ENCODE peak calls at places on chromosomes 16 and 17, in nine cellular contexts. One of them, this sample, is unnamed. For H3K36me3, the result is how much of the 10 kb centered on the place peaks cover.

GRCh38 chr17:39675390-39676082 is 7.3 kb downstream of the PNMT start:
- DNase-seq in neural progenitor cell: no peak
- DNase-seq in mammary epithelial cell: no peak
- DNase-seq in OCI-LY7: no peak
- DNase-seq in mesenchymal stem cell: no peak
- DNase-seq in IMR-90: no peak
- DNase-seq in keratinocyte: no peak
- DNase-seq in GM23338: no peak
- DNase-seq in neuronal stem cell: no peak
- DNase-seq in this sample: peak

GRCh38 chr16:20901068-20901440 is 483 bp downstream of the LYRM1 start:
- DNase-seq in neural progenitor cell: no peak
- DNase-seq in mammary epithelial cell: no peak
- DNase-seq in OCI-LY7: no peak
- DNase-seq in mesenchymal stem cell: no peak
- DNase-seq in IMR-90: no peak
- DNase-seq in keratinocyte: no peak
- DNase-seq in GM23338: peak
- DNase-seq in neuronal stem cell: no peak
- DNase-seq in this sample: no peak

GRCh38 chr16:89268987-89269735 is 51.7 kb downstream of the ZNF778 start:
- DNase-seq in neural progenitor cell: no peak
- DNase-seq in mammary epithelial cell: no peak
- DNase-seq in OCI-LY7: no peak
- DNase-seq in mesenchymal stem cell: peak
- DNase-seq in IMR-90: peak
- DNase-seq in keratinocyte: no peak
- DNase-seq in GM23338: no peak
- DNase-seq in neuronal stem cell: no peak
- DNase-seq in this sample: no peak

GRCh38 chr17:40062347-40063033 is at the start of gene THRA:
- DNase-seq in neural progenitor cell: peak
- DNase-seq in mammary epithelial cell: no peak
- DNase-seq in OCI-LY7: peak
- DNase-seq in mesenchymal stem cell: peak
- DNase-seq in IMR-90: peak
- DNase-seq in keratinocyte: no peak
- DNase-seq in GM23338: peak
- DNase-seq in neuronal stem cell: no peak
- DNase-seq in this sample: peak

GRCh38 chr17:30291571-30292489 is at the start of gene BLMH:
- DNase-seq in neural progenitor cell: peak
- DNase-seq in mammary epithelial cell: peak
- DNase-seq in OCI-LY7: peak
- DNase-seq in mesenchymal stem cell: peak
- DNase-seq in IMR-90: peak
- DNase-seq in keratinocyte: no peak
- DNase-seq in GM23338: peak
- DNase-seq in neuronal stem cell: peak
- DNase-seq in this sample: peak

GRCh38 chr17:4448197-4448980 is 14.6 kb downstream of the SPNS3 start:
- DNase-seq in neural progenitor cell: no peak
- DNase-seq in mammary epithelial cell: peak
- DNase-seq in OCI-LY7: no peak
- DNase-seq in mesenchymal stem cell: no peak
- DNase-seq in IMR-90: no peak
- DNase-seq in keratinocyte: no peak
- DNase-seq in GM23338: no peak
- DNase-seq in neuronal stem cell: no peak
- DNase-seq in this sample: no peak

GRCh38 chr16:57563487-57563750 is 21.0 kb downstream of the ADGRG5 start:
- DNase-seq in neural progenitor cell: no peak
- DNase-seq in mammary epithelial cell: no peak
- DNase-seq in OCI-LY7: no peak
- DNase-seq in mesenchymal stem cell: no peak
- DNase-seq in IMR-90: no peak
- DNase-seq in keratinocyte: no peak
- DNase-seq in GM23338: no peak
- DNase-seq in neuronal stem cell: no peak
- DNase-seq in this sample: no peak

GRCh38 chr17:31371511-31372097 is 19.9 kb upstream of the RAB11FIP4 start:
- DNase-seq in neural progenitor cell: no peak
- DNase-seq in mammary epithelial cell: no peak
- DNase-seq in OCI-LY7: no peak
- DNase-seq in mesenchymal stem cell: peak
- DNase-seq in IMR-90: peak
- DNase-seq in keratinocyte: no peak
- DNase-seq in GM23338: no peak
- DNase-seq in neuronal stem cell: no peak
- DNase-seq in this sample: no peak

GRCh38 chr17:50637829-50638571 is 3.3 kb downstream of the ABCC3 start:
- DNase-seq in neural progenitor cell: no peak
- DNase-seq in mammary epithelial cell: no peak
- DNase-seq in OCI-LY7: no peak
- DNase-seq in mesenchymal stem cell: no peak
- DNase-seq in IMR-90: no peak
- DNase-seq in keratinocyte: no peak
- DNase-seq in GM23338: no peak
- DNase-seq in neuronal stem cell: no peak
- DNase-seq in this sample: peak

GRCh38 chr17:50559674-50560184 is 786 bp upstream of the CACNA1G start:
- DNase-seq in neural progenitor cell: peak
- DNase-seq in mammary epithelial cell: peak
- DNase-seq in OCI-LY7: no peak
- DNase-seq in mesenchymal stem cell: peak
- DNase-seq in IMR-90: peak
- DNase-seq in keratinocyte: no peak
- DNase-seq in GM23338: peak
- DNase-seq in neuronal stem cell: no peak
- DNase-seq in this sample: no peak

GRCh38 chr16:57624044-57624688 is 4.3 kb upstream of the ADGRG1 start:
- DNase-seq in neural progenitor cell: no peak
- DNase-seq in mammary epithelial cell: peak
- DNase-seq in OCI-LY7: no peak
- DNase-seq in mesenchymal stem cell: no peak
- DNase-seq in IMR-90: peak
- DNase-seq in keratinocyte: no peak
- DNase-seq in GM23338: no peak
- DNase-seq in neuronal stem cell: no peak
- DNase-seq in this sample: no peak

GRCh38 chr16:2969545-2970521 is 685 bp downstream of the PAQR4 start:
- DNase-seq in neural progenitor cell: peak
- DNase-seq in mammary epithelial cell: peak
- DNase-seq in OCI-LY7: peak
- DNase-seq in mesenchymal stem cell: peak
- DNase-seq in IMR-90: peak
- DNase-seq in keratinocyte: no peak
- DNase-seq in GM23338: peak
- DNase-seq in neuronal stem cell: peak
- DNase-seq in this sample: peak

GRCh38 chr16:50960517-50961202 is 190.4 kb downstream of the SALL1 start:
- DNase-seq in neural progenitor cell: peak
- DNase-seq in mammary epithelial cell: no peak
- DNase-seq in OCI-LY7: no peak
- DNase-seq in mesenchymal stem cell: no peak
- DNase-seq in IMR-90: no peak
- DNase-seq in keratinocyte: no peak
- DNase-seq in GM23338: peak
- DNase-seq in neuronal stem cell: no peak
- DNase-seq in this sample: no peak

GRCh38 chr17:66467766-66468165 is 165.4 kb downstream of the PRKCA start:
- DNase-seq in neural progenitor cell: no peak
- DNase-seq in mammary epithelial cell: no peak
- DNase-seq in OCI-LY7: no peak
- DNase-seq in mesenchymal stem cell: peak
- DNase-seq in IMR-90: peak
- DNase-seq in keratinocyte: no peak
- DNase-seq in GM23338: no peak
- DNase-seq in neuronal stem cell: no peak
- DNase-seq in this sample: no peak

GRCh38 chr17:17227608-17228520 is 9.1 kb downstream of the FLCN start:
- DNase-seq in neural progenitor cell: no peak
- DNase-seq in mammary epithelial cell: no peak
- DNase-seq in OCI-LY7: no peak
- DNase-seq in mesenchymal stem cell: no peak
- DNase-seq in IMR-90: no peak
- DNase-seq in keratinocyte: no peak
- DNase-seq in GM23338: no peak
- DNase-seq in neuronal stem cell: no peak
- DNase-seq in this sample: no peak

GRCh38 chr17:48539177-48539576 is 5.7 kb downstream of the HOXB2 start:
- DNase-seq in neural progenitor cell: no peak
- DNase-seq in mammary epithelial cell: peak
- DNase-seq in OCI-LY7: no peak
- DNase-seq in mesenchymal stem cell: peak
- DNase-seq in IMR-90: peak
- DNase-seq in keratinocyte: no peak
- DNase-seq in GM23338: no peak
- DNase-seq in neuronal stem cell: no peak
- DNase-seq in this sample: no peak

GRCh38 chr17:72602517-72603345 is 481.9 kb downstream of the SOX9 start:
- DNase-seq in neural progenitor cell: peak
- DNase-seq in mammary epithelial cell: peak
- DNase-seq in OCI-LY7: peak
- DNase-seq in mesenchymal stem cell: no peak
- DNase-seq in IMR-90: peak
- DNase-seq in keratinocyte: no peak
- DNase-seq in GM23338: peak
- DNase-seq in neuronal stem cell: peak
- DNase-seq in this sample: peak

GRCh38 chr16:24986512-24987303 is 28.5 kb downstream of the ARHGAP17 start:
- DNase-seq in neural progenitor cell: no peak
- DNase-seq in mammary epithelial cell: no peak
- DNase-seq in OCI-LY7: no peak
- DNase-seq in mesenchymal stem cell: peak
- DNase-seq in IMR-90: peak
- DNase-seq in keratinocyte: no peak
- DNase-seq in GM23338: no peak
- DNase-seq in neuronal stem cell: no peak
- DNase-seq in this sample: peak

GRCh38 chr16:31001507-31002251 is 8.8 kb downstream of the STX1B start:
- DNase-seq in neural progenitor cell: no peak
- DNase-seq in mammary epithelial cell: no peak
- DNase-seq in OCI-LY7: no peak
- DNase-seq in mesenchymal stem cell: no peak
- DNase-seq in IMR-90: no peak
- DNase-seq in keratinocyte: no peak
- DNase-seq in GM23338: no peak
- DNase-seq in neuronal stem cell: no peak
- DNase-seq in this sample: no peak
- H2AFZ ChIP-seq in neural progenitor cell: no peak
- H2AFZ ChIP-seq in mammary epithelial cell: peak
- H2AFZ ChIP-seq in OCI-LY7: no peak
- H2AFZ ChIP-seq in mesenchymal stem cell: no peak
- H2AFZ ChIP-seq in IMR-90: no peak
- H2AFZ ChIP-seq in keratinocyte: peak
- H2AFZ ChIP-seq in GM23338: no peak
- H2AFZ ChIP-seq in neuronal stem cell: peak
- H2AFZ ChIP-seq in this sample: no peak

DNA sequence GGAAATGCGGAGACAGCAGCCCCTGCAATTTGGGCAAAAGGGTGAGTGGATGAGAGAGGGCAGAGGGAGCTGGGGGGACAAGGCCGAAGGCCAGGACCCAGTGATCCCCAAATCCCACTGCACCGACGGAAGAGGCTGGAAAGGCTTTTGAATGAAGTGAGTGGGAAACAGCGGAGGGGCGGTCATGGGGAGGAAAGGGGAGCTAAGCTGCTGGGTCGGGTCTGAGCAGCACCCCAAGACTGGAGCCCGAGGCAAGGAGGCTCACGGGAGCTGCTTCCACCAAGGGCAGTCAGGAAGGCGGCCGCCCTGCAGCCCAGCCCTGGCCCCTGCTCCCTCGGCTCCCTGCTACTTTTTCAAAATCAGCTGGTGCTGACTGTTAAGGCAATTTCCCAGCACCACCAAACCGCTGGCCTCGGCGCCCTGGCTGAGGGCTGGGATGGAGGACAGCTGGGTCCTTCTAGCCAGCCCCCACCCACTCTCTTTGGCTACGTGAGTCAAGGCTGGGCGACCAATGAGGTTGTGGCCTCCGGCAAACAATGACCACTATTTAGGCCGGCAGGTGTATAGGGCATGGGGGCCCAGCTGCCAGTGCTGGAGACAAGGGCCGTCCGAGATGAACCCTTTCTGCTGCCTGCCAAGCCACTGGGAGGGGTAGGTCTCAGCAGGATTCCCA is 509 bp downstream of the SERPINF1 start:
- DNase-seq in neural progenitor cell: peak
- DNase-seq in mammary epithelial cell: no peak
- DNase-seq in OCI-LY7: no peak
- DNase-seq in mesenchymal stem cell: no peak
- DNase-seq in IMR-90: peak
- DNase-seq in keratinocyte: no peak
- DNase-seq in GM23338: peak
- DNase-seq in neuronal stem cell: no peak
- DNase-seq in this sample: no peak
- H3K4me3 ChIP-seq in neural progenitor cell: peak
- H3K4me3 ChIP-seq in mammary epithelial cell: peak
- H3K4me3 ChIP-seq in OCI-LY7: no peak
- H3K4me3 ChIP-seq in mesenchymal stem cell: no peak
- H3K4me3 ChIP-seq in IMR-90: peak
- H3K4me3 ChIP-seq in keratinocyte: no peak
- H3K4me3 ChIP-seq in GM23338: peak
- H3K4me3 ChIP-seq in neuronal stem cell: peak
- H3K4me3 ChIP-seq in this sample: no peak

GRCh38 chr17:82776454-82776853 is 24.6 kb downstream of the TBCD start:
- DNase-seq in neural progenitor cell: no peak
- DNase-seq in mammary epithelial cell: no peak
- DNase-seq in OCI-LY7: no peak
- DNase-seq in mesenchymal stem cell: no peak
- DNase-seq in IMR-90: no peak
- DNase-seq in keratinocyte: no peak
- DNase-seq in GM23338: no peak
- DNase-seq in neuronal stem cell: no peak
- DNase-seq in this sample: no peak
- H3K36me3 ChIP-seq in neural progenitor cell: under half
- H3K36me3 ChIP-seq in mammary epithelial cell: under half
- H3K36me3 ChIP-seq in OCI-LY7: half or more
- H3K36me3 ChIP-seq in mesenchymal stem cell: under half
- H3K36me3 ChIP-seq in IMR-90: under half
- H3K36me3 ChIP-seq in keratinocyte: under half
- H3K36me3 ChIP-seq in GM23338: under half
- H3K36me3 ChIP-seq in neuronal stem cell: half or more
- H3K36me3 ChIP-seq in this sample: under half

DNA sequence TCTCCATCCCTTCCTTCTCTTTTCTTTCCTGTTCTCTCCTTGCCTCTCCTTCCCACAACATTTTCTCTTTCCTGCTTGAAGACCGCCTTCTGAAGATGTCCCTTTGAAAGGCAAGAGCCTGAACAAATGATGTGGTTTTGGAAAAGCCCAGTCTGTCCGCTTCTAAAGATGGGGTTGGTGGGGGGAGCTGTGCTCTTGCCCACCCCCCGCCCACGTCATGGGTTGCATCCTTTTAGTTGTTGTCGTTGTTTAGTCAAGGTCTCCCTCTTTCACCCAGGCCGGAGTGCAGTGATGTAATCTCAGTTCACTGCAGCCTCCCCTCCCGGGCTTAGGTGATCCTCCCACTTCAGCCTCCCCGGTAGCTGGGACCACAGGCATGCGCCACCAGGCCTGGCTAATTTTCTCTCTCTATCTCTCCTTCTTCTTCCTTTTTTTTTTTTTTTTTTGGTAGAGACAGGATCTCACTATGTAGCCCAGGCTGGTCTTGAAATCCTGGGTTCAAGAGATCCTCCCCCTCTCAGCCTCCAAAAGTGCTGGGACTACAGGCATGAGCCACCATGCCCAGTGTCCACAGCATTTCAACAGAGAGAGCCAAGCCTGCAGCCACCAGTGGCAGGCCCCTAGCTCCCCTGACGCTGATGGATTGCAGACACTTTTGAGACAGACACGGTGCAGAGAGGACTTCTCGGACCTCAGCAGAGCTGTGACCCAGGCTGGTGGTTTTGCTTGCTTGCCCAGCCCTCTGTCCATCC is 26.0 kb upstream of the CIBAR2 start:
- DNase-seq in neural progenitor cell: no peak
- DNase-seq in mammary epithelial cell: no peak
- DNase-seq in OCI-LY7: no peak
- DNase-seq in mesenchymal stem cell: no peak
- DNase-seq in IMR-90: no peak
- DNase-seq in keratinocyte: no peak
- DNase-seq in GM23338: no peak
- DNase-seq in neuronal stem cell: no peak
- DNase-seq in this sample: no peak
- H2AFZ ChIP-seq in neural progenitor cell: peak
- H2AFZ ChIP-seq in mammary epithelial cell: peak
- H2AFZ ChIP-seq in OCI-LY7: no peak
- H2AFZ ChIP-seq in mesenchymal stem cell: no peak
- H2AFZ ChIP-seq in IMR-90: no peak
- H2AFZ ChIP-seq in keratinocyte: no peak
- H2AFZ ChIP-seq in GM23338: no peak
- H2AFZ ChIP-seq in neuronal stem cell: peak
- H2AFZ ChIP-seq in this sample: peak

This sample was measured in PC-9.